ENCODE peak calls at places on chromosomes 2 and 18, in five cellular contexts. P, E, F, A and K are unnamed samples.

GRCh38 chr2:119366161-119366648 is 429 bp downstream of the C2orf76 start:
- DNase-seq in P (no peak), E (peak), F (no peak), A (peak), K (peak)

GRCh38 chr2:35651688-35652323 is 703.8 kb upstream of the CRIM1 start:
- DNase-seq in P (no peak), E (no peak), F (no peak), A (no peak), K (no peak)

GRCh38 chr2:208049006-208049405 is 23.7 kb upstream of the PLEKHM3 start:
- DNase-seq in P (no peak), E (no peak), F (no peak), A (no peak), K (no peak)

GRCh38 chr2:64105676-64106461 is 38.4 kb downstream of the PELI1 start:
- DNase-seq in P (no peak), E (no peak), F (no peak), A (no peak), K (no peak)

GRCh38 chr2:23624378-23624777 is 239.4 kb downstream of the KLHL29 start:
- DNase-seq in P (peak), E (no peak), F (peak), A (no peak), K (peak)

GRCh38 chr2:232367591-232368233 is 10.8 kb upstream of the ALPP start:
- DNase-seq in P (peak), E (no peak), F (no peak), A (no peak), K (no peak)

GRCh38 chr2:120935339-120936313 is 200.0 kb downstream of the GLI2 start:
- DNase-seq in P (peak), E (peak), F (no peak), A (no peak), K (peak)

GRCh38 chr2:1617425-1618021 is 126.8 kb downstream of the PXDN start:
- DNase-seq in P (no peak), E (no peak), F (no peak), A (no peak), K (peak)

GRCh38 chr2:63163231-63163845 is 112.7 kb downstream of the OTX1 start:
- DNase-seq in P (no peak), E (no peak), F (no peak), A (no peak), K (no peak)

GRCh38 chr2:213129311-213129710 is 22.1 kb downstream of the IKZF2 start:
- DNase-seq in P (no peak), E (no peak), F (no peak), A (no peak), K (no peak)

GRCh38 chr2:21715865-21716264 is 592.1 kb downstream of the TDRD15 start:
- DNase-seq in P (peak), E (no peak), F (no peak), A (no peak), K (no peak)

GRCh38 chr2:43950383-43951008 is 45.3 kb downstream of the LRPPRC start:
- DNase-seq in P (peak), E (peak), F (peak), A (peak), K (peak)

GRCh38 chr2:35082072-35082471 is 1273.5 kb upstream of the CRIM1 start:
- DNase-seq in P (no peak), E (no peak), F (no peak), A (no peak), K (no peak)

GRCh38 chr2:176562359-176563043 is 293.3 kb downstream of the MTX2 start:
- DNase-seq in P (no peak), E (peak), F (no peak), A (no peak), K (peak)

GRCh38 chr2:139296672-139297209 is 516.6 kb upstream of the NXPH2 start:
- DNase-seq in P (no peak), E (no peak), F (no peak), A (no peak), K (peak)

GRCh38 chr2:63049291-63050185 is 1.1 kb upstream of the OTX1 start:
- DNase-seq in P (peak), E (peak), F (no peak), A (no peak), K (peak)

GRCh38 chr18:21341141-21341540 is 99.1 kb downstream of the GREB1L start:
- DNase-seq in P (no peak), E (peak), F (no peak), A (no peak), K (peak)

GRCh38 chr18:7772496-7772861 is 205.4 kb downstream of the PTPRM start:
- DNase-seq in P (no peak), E (no peak), F (no peak), A (no peak), K (no peak)

GRCh38 chr2:109679627-109680026 is 65.5 kb downstream of the SOWAHC start:
- DNase-seq in P (no peak), E (no peak), F (no peak), A (no peak), K (no peak)

GRCh38 chr2:237156131-237156856 is 70.6 kb downstream of the COPS8 start:
- DNase-seq in P (no peak), E (peak), F (no peak), A (peak), K (no peak)

GRCh38 chr18:46007165-46007564 is 40.0 kb upstream of the EPG5 start:
- DNase-seq in P (no peak), E (no peak), F (no peak), A (no peak), K (no peak)

GRCh38 chr2:196160101-196160500 is 11.3 kb downstream of the STK17B start:
- DNase-seq in P (peak), E (peak), F (peak), A (peak), K (peak)

GRCh38 chr2:179917272-179917671 is 55.9 kb upstream of the ZNF385B start:
- DNase-seq in P (no peak), E (peak), F (no peak), A (no peak), K (peak)

GRCh38 chr18:7562491-7562890 is 4.6 kb upstream of the PTPRM start:
- DNase-seq in P (no peak), E (no peak), F (no peak), A (no peak), K (no peak)

GRCh38 chr2:109710505-109711229 is 83.4 kb upstream of the RGPD5 start:
- DNase-seq in P (no peak), E (no peak), F (no peak), A (no peak), K (no peak)

GRCh38 chr2:176130153-176130916 is 830 bp downstream of the HOXD8 start:
- DNase-seq in P (peak), E (peak), F (no peak), A (no peak), K (peak)

GRCh38 chr18:9884532-9885140 is 1.1 kb upstream of the TXNDC2 start:
- DNase-seq in P (no peak), E (no peak), F (no peak), A (no peak), K (no peak)

GRCh38 chr2:240914645-240915525 is 8.7 kb downstream of the CROCC2 start:
- DNase-seq in P (no peak), E (no peak), F (no peak), A (no peak), K (no peak)

GRCh38 chr2:240916571-240917008 is 10.5 kb downstream of the CROCC2 start:
- DNase-seq in P (peak), E (peak), F (no peak), A (no peak), K (peak)

GRCh38 chr2:240917009-240917683 is 11.0 kb downstream of the CROCC2 start:
- DNase-seq in P (no peak), E (no peak), F (no peak), A (no peak), K (no peak)

GRCh38 chr2:240913810-240914644 is 7.9 kb downstream of the CROCC2 start:
- DNase-seq in P (peak), E (peak), F (no peak), A (no peak), K (peak)

DNA sequence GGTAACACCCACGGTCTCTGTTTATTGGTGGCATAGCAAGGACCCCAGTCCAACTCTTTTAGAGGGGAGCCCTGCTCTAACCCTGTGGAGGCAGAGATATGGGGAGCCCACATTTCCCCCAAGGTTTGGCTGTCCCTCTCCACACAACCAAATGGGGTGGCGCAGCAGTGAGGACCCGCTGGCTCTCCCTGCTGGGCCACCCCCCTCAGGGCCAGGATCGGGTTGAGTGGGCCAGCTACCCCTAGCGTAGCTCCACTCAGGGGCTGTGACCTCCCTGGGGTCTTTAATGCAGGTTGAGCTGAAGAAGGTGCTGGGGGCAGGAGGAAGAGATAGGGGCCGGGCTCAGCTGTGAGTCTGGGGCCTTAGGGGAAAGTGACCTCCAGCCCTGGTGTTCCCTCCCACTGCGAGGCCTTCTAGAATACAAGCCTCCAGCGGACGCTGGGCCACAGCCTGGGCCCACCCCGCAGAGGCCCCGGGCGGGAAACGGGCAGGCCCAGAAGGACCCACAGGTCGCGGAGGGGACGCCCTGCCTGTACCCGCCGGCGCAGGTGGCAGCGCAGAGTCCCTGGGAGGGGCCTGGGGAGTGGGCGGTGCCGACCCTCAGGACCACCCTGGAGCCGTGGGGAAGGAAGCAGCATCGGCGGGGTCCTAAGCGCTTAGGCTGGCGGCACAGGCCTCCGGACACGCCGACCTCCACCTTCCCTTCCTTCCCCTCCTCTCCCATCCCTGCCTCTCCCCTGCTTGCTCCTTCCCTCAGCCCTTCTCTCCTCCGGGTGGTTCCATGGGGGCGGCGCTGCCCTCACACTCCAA is 9.6 kb downstream of the CROCC2 start:
- DNase-seq in P (peak), E (no peak), F (no peak), A (no peak), K (no peak)
- TF ChIP-seq EZH2 in P (no peak), E (no peak), F (no peak), A (no peak), K (no peak)

GRCh38 chr2:218021536-218022071 is 18.8 kb upstream of the TNS1 start:
- DNase-seq in P (no peak), E (no peak), F (no peak), A (no peak), K (no peak)
- H3K9ac ChIP-seq in P (no peak), E (no peak), F (no peak), A (no peak), K (no peak)

GRCh38 chr18:50729986-50730385 is 89.8 kb downstream of the MRO start:
- DNase-seq in P (no peak), E (no peak), F (no peak), A (no peak), K (no peak)
- TF ChIP-seq EZH2phosphoT487 in P (no peak), E (no peak), F (no peak), A (no peak), K (no peak)

DNA sequence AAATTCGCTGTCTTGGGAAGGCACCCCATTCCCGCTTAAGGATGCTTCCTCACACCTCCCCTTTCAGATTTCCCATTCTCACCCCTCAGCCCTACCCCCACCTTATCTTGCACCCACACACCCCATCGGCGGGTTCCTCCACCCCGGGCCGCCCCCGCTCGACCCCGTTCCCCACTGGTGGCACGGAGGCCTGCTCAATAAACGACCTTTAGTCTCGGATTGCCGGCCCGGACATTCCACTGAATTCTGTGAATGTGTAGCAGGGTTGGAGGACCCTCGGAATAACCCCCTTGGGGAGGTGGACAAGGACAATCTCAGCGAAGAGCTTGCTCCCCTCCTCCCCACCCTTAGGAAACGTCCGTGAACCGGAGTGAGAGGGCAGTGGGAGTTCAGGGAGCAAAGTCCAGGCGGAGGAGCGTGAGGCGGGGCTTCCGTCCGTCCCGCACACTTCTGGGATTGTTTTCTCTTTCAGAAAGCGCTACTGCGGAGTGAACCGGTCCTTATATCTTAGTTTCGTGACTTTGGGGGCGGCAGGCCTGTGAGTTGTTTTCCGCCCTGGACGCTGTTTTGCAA is 2.8 kb upstream of the LBX2 start:
- DNase-seq in P (peak), E (peak), F (no peak), A (no peak), K (no peak)
- TF ChIP-seq EZH2 in P (no peak), E (no peak), F (no peak), A (no peak), K (no peak)

GRCh38 chr2:10333247-10333613 is 30.5 kb downstream of the HPCAL1 start:
- DNase-seq in P (no peak), E (no peak), F (no peak), A (no peak), K (no peak)
- H3K9ac ChIP-seq in P (no peak), E (no peak), F (no peak), A (no peak), K (no peak)

DNA sequence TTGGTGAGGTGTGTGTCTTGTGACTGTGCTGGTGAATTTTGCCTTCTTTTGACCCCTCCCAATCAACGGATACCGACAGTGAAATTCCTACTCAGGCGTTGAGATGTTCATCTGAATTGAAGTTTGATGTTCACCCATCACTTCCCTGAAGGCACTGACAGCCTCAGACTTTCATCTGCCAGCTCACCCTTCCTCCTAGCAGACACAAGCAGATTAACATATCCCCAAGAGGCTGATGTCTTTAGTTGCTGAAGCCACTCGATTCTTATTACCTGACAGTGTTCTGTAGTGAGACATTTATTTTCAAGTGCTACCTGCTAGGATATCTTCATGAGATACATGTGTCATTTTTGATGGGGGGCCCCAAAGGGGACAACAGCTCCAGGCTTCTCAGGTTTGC is 1330.1 kb upstream of the PIK3C3 start:
- DNase-seq in P (no peak), E (no peak), F (no peak), A (no peak), K (no peak)
- TF ChIP-seq EZH2phosphoT487 in P (no peak), E (no peak), F (no peak), A (no peak), K (no peak)

DNA sequence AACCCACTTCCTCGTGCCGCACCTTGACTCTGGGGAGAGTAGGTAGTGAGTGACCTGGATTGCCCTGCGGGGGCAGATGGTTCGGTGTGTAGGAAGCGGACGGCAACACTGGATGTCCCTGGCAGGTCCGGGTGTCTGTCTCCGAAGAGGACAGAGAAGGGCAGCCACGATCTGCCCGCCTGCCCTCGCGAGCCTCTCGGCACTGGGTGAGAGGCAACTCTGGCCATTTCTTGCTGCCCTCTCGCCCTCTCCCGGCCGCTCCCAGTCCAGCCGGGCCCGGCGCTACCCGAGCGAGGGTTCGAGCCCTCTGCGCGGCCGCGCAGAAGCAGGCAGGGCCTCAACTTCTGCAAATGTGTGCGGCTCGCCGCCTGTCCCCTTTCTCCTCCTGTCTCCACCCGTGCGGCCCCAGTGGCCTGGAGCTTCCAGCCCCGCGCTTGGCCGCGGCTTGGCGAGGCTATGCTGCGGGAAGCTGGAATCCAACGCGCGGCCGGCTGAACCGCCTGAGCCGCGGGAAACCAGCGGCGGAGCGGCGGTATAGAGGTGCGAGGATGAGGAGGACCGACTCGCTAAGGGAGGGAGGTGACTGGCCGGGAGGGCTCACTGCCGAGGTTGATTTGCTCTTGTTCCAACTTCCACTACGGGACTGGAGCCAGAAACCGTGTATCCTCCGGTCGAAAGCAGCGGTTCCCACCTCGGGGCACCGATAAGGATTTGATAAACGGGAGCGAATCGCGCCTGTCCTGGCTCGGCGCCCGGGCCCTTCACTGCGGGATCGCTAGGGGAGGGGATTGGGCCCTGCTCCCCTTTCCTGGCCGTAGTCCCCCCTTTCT is 1.5 kb downstream of the EPAS1 start:
- DNase-seq in P (peak), E (peak), F (no peak), A (peak), K (peak)
- TF ChIP-seq EZH2 in P (no peak), E (no peak), F (no peak), A (no peak), K (no peak)

GRCh38 chr2:53884883-53885282 is 25.1 kb upstream of the GPR75 start:
- DNase-seq in P (no peak), E (no peak), F (no peak), A (no peak), K (no peak)
- H3K9ac ChIP-seq in P (no peak), E (no peak), F (no peak), A (no peak), K (no peak)

GRCh38 chr2:241003369-241003768 is 5.0 kb downstream of the SNED1 start:
- DNase-seq in P (no peak), E (no peak), F (no peak), A (no peak), K (no peak)
- TF ChIP-seq EZH2phosphoT487 in P (no peak), E (no peak), F (no peak), A (no peak), K (no peak)